ENCODE peak calls at places on chromosomes 16 and 17, in five cellular contexts. S is right lobe of liver; W is sigmoid colon; K is stimulated activated CD4-positive, alpha-beta T cell treated with anti-CD3 and anti-CD28 coated beads, Interleukin-15, amount 100 ng/mL, for 1 hour; O is GM12892. N is an unnamed sample.

GRCh38 chr16:2852003-2852730 is 5.8 kb downstream of the PRSS22 start:
- DNase-seq in S (no peak), K (no peak), O (no peak), W (no peak), N (no peak)

GRCh38 chr16:69840975-69841374 is 78.8 kb downstream of the WWP2 start:
- DNase-seq in S (no peak), K (no peak), O (no peak), W (no peak), N (no peak)

GRCh38 chr17:80517641-80518040 is 27.0 kb upstream of the RPTOR start:
- DNase-seq in W (no peak), S (no peak), K (no peak), O (no peak), N (no peak)

GRCh38 chr16:13969711-13970110 is 49.8 kb downstream of the ERCC4 start:
- DNase-seq in W (no peak), S (no peak), O (no peak), K (no peak), N (no peak)

GRCh38 chr17:35797370-35797769 is 1.9 kb upstream of the MMP28 start:
- DNase-seq in S (no peak), K (no peak), O (no peak), W (no peak), N (no peak)

GRCh38 chr17:29566473-29567361 is at the start of gene ABHD15:
- DNase-seq in O (peak), K (no peak), W (peak), S (peak), N (peak)

GRCh38 chr16:4570086-4570485 is 13.9 kb downstream of the C16orf96 start:
- DNase-seq in S (no peak), O (no peak), K (no peak), W (no peak), N (no peak)

GRCh38 chr17:65324977-65325376 is 187.8 kb downstream of the RGS9 start:
- DNase-seq in K (no peak), W (peak), O (no peak), S (no peak), N (no peak)

GRCh38 chr17:9900744-9901143 is 4.3 kb downstream of the RCVRN start:
- DNase-seq in S (no peak), O (no peak), W (no peak), K (no peak), N (no peak)

GRCh38 chr17:50128441-50129302 is 1.3 kb downstream of the SAMD14 start:
- DNase-seq in K (no peak), W (no peak), S (no peak), O (no peak), N (no peak)

GRCh38 chr17:39197380-39198185 is at the start of gene CACNB1:
- DNase-seq in W (peak), S (peak), O (peak), K (peak), N (peak)

GRCh38 chr17:40615295-40615988 is 32.2 kb downstream of the SMARCE1 start:
- DNase-seq in S (peak), W (no peak), O (peak), K (peak), N (no peak)

GRCh38 chr16:27799866-27800265 is 249.9 kb downstream of the KATNIP start:
- DNase-seq in K (no peak), O (no peak), S (no peak), W (no peak), N (no peak)

GRCh38 chr17:75864448-75864871 is 9.3 kb upstream of the WBP2 start:
- DNase-seq in S (no peak), W (peak), O (peak), K (no peak), N (no peak)

GRCh38 chr16:66250686-66251405 is 115.6 kb upstream of the CDH5 start:
- DNase-seq in O (no peak), K (no peak), S (no peak), W (peak), N (no peak)

GRCh38 chr17:79777166-79777843 is 643 bp upstream of the CBX2 start:
- DNase-seq in W (peak), O (no peak), K (no peak), S (peak), N (no peak)

GRCh38 chr16:89960966-89961365 is 12.4 kb downstream of the DEF8 start:
- DNase-seq in O (no peak), S (no peak), K (no peak), W (no peak), N (no peak)

GRCh38 chr16:57203451-57203850 is 17.3 kb downstream of the RSPRY1 start:
- DNase-seq in K (no peak), S (no peak), O (no peak), W (no peak), N (no peak)

GRCh38 chr17:5877948-5878347 is 192.2 kb upstream of the WSCD1 start:
- DNase-seq in S (peak), W (no peak), K (no peak), O (no peak), N (no peak)

GRCh38 chr16:79278506-79278905 is 322.0 kb downstream of the MAF start:
- DNase-seq in O (peak), W (no peak), S (no peak), K (peak), N (peak)

GRCh38 chr17:28391401-28391800 is 14.6 kb downstream of the SLC46A1 start:
- DNase-seq in S (no peak), W (no peak), O (no peak), K (no peak), N (no peak)

GRCh38 chr17:35731239-35731931 is at the start of gene RASL10B:
- DNase-seq in S (no peak), K (no peak), W (peak), O (no peak), N (peak)

GRCh38 chr17:78316867-78317816 is 42.7 kb downstream of the SOCS3 start:
- DNase-seq in W (no peak), O (no peak), K (no peak), S (peak), N (no peak)

GRCh38 chr17:13813347-13814240 is 211.9 kb upstream of the HS3ST3A1 start:
- DNase-seq in O (no peak), S (no peak), K (no peak), W (no peak), N (no peak)

GRCh38 chr17:880074-880870 is 98.1 kb downstream of the MRM3 start:
- DNase-seq in S (no peak), W (no peak), O (no peak), K (no peak), N (no peak)

GRCh38 chr16:70720431-70721201 is 34.8 kb upstream of the MTSS2 start:
- DNase-seq in W (no peak), K (no peak), S (no peak), O (no peak), N (no peak)